ENCODE peak calls at places on chromosome 13, in eight cellular contexts. One of them, this sample, is unnamed.

GRCh38 chr13:56735537-56735942 is 405.2 kb upstream of the PRR20A start:
- DNase-seq in GM04504: no peak
- DNase-seq in NCI-H2029: no peak
- DNase-seq in activated T-cell treated with anti-CD3 and anti-CD28 coated beads, Interleukin-2, amount 50 U/mL, for 1 hour: no peak
- DNase-seq in GM12864: no peak
- DNase-seq in T1000: no peak
- DNase-seq in AG10803: no peak
- DNase-seq in astrocyte of the spinal cord: no peak
- DNase-seq in this sample: no peak

GRCh38 chr13:48050550-48050949 is 13.0 kb downstream of the NUDT15 start:
- DNase-seq in GM04504: no peak
- DNase-seq in NCI-H2029: no peak
- DNase-seq in activated T-cell treated with anti-CD3 and anti-CD28 coated beads, Interleukin-2, amount 50 U/mL, for 1 hour: no peak
- DNase-seq in GM12864: no peak
- DNase-seq in T1000: no peak
- DNase-seq in AG10803: no peak
- DNase-seq in astrocyte of the spinal cord: no peak
- DNase-seq in this sample: no peak

GRCh38 chr13:113090806-113091205 is 14.8 kb upstream of the F7 start:
- DNase-seq in GM04504: no peak
- DNase-seq in NCI-H2029: no peak
- DNase-seq in activated T-cell treated with anti-CD3 and anti-CD28 coated beads, Interleukin-2, amount 50 U/mL, for 1 hour: no peak
- DNase-seq in GM12864: no peak
- DNase-seq in T1000: no peak
- DNase-seq in AG10803: no peak
- DNase-seq in astrocyte of the spinal cord: no peak
- DNase-seq in this sample: no peak

GRCh38 chr13:102517959-102518358 is 78.8 kb upstream of the TPP2 start:
- DNase-seq in GM04504: no peak
- DNase-seq in NCI-H2029: no peak
- DNase-seq in activated T-cell treated with anti-CD3 and anti-CD28 coated beads, Interleukin-2, amount 50 U/mL, for 1 hour: no peak
- DNase-seq in GM12864: no peak
- DNase-seq in T1000: no peak
- DNase-seq in AG10803: no peak
- DNase-seq in astrocyte of the spinal cord: no peak
- DNase-seq in this sample: no peak

GRCh38 chr13:35881360-35881759 is 249.8 kb downstream of the DCLK1 start:
- DNase-seq in GM04504: no peak
- DNase-seq in NCI-H2029: peak
- DNase-seq in activated T-cell treated with anti-CD3 and anti-CD28 coated beads, Interleukin-2, amount 50 U/mL, for 1 hour: no peak
- DNase-seq in GM12864: no peak
- DNase-seq in T1000: no peak
- DNase-seq in AG10803: peak
- DNase-seq in astrocyte of the spinal cord: peak
- DNase-seq in this sample: peak

GRCh38 chr13:27338816-27339215 is 68.2 kb downstream of the RASL11A start:
- DNase-seq in GM04504: no peak
- DNase-seq in NCI-H2029: no peak
- DNase-seq in activated T-cell treated with anti-CD3 and anti-CD28 coated beads, Interleukin-2, amount 50 U/mL, for 1 hour: no peak
- DNase-seq in GM12864: no peak
- DNase-seq in T1000: no peak
- DNase-seq in AG10803: no peak
- DNase-seq in astrocyte of the spinal cord: no peak
- DNase-seq in this sample: no peak

GRCh38 chr13:19888799-19889198 is 25.4 kb upstream of the ZMYM5 start:
- DNase-seq in GM04504: no peak
- DNase-seq in NCI-H2029: no peak
- DNase-seq in activated T-cell treated with anti-CD3 and anti-CD28 coated beads, Interleukin-2, amount 50 U/mL, for 1 hour: no peak
- DNase-seq in GM12864: no peak
- DNase-seq in T1000: no peak
- DNase-seq in AG10803: peak
- DNase-seq in astrocyte of the spinal cord: peak
- DNase-seq in this sample: no peak

GRCh38 chr13:90135558-90135957 is 1211.9 kb upstream of the MIR17HG start:
- DNase-seq in GM04504: no peak
- DNase-seq in NCI-H2029: no peak
- DNase-seq in activated T-cell treated with anti-CD3 and anti-CD28 coated beads, Interleukin-2, amount 50 U/mL, for 1 hour: no peak
- DNase-seq in GM12864: no peak
- DNase-seq in T1000: no peak
- DNase-seq in AG10803: no peak
- DNase-seq in astrocyte of the spinal cord: no peak
- DNase-seq in this sample: no peak

GRCh38 chr13:24923305-24923640 is 159.3 kb downstream of the RNF17 start:
- DNase-seq in GM04504: peak
- DNase-seq in NCI-H2029: no peak
- DNase-seq in activated T-cell treated with anti-CD3 and anti-CD28 coated beads, Interleukin-2, amount 50 U/mL, for 1 hour: no peak
- DNase-seq in GM12864: peak
- DNase-seq in T1000: no peak
- DNase-seq in AG10803: peak
- DNase-seq in astrocyte of the spinal cord: peak
- DNase-seq in this sample: no peak

GRCh38 chr13:80339841-80340642 is 884 bp downstream of the SPRY2 start:
- DNase-seq in GM04504: no peak
- DNase-seq in NCI-H2029: no peak
- DNase-seq in activated T-cell treated with anti-CD3 and anti-CD28 coated beads, Interleukin-2, amount 50 U/mL, for 1 hour: peak
- DNase-seq in GM12864: no peak
- DNase-seq in T1000: no peak
- DNase-seq in AG10803: no peak
- DNase-seq in astrocyte of the spinal cord: peak
- DNase-seq in this sample: no peak

GRCh38 chr13:102049853-102050252 is 352.0 kb downstream of the FGF14 start:
- DNase-seq in GM04504: no peak
- DNase-seq in NCI-H2029: no peak
- DNase-seq in activated T-cell treated with anti-CD3 and anti-CD28 coated beads, Interleukin-2, amount 50 U/mL, for 1 hour: no peak
- DNase-seq in GM12864: no peak
- DNase-seq in T1000: no peak
- DNase-seq in AG10803: no peak
- DNase-seq in astrocyte of the spinal cord: no peak
- DNase-seq in this sample: no peak

GRCh38 chr13:33323766-33324525 is 38.4 kb upstream of the STARD13 start:
- DNase-seq in GM04504: no peak
- DNase-seq in NCI-H2029: no peak
- DNase-seq in activated T-cell treated with anti-CD3 and anti-CD28 coated beads, Interleukin-2, amount 50 U/mL, for 1 hour: no peak
- DNase-seq in GM12864: no peak
- DNase-seq in T1000: no peak
- DNase-seq in AG10803: peak
- DNase-seq in astrocyte of the spinal cord: no peak
- DNase-seq in this sample: no peak

GRCh38 chr13:64855506-64855905 is 2374.6 kb downstream of the PCDH9 start:
- DNase-seq in GM04504: no peak
- DNase-seq in NCI-H2029: no peak
- DNase-seq in activated T-cell treated with anti-CD3 and anti-CD28 coated beads, Interleukin-2, amount 50 U/mL, for 1 hour: no peak
- DNase-seq in GM12864: no peak
- DNase-seq in T1000: no peak
- DNase-seq in AG10803: peak
- DNase-seq in astrocyte of the spinal cord: peak
- DNase-seq in this sample: no peak

GRCh38 chr13:27953671-27954405 is 15.3 kb downstream of the CDX2 start:
- DNase-seq in GM04504: peak
- DNase-seq in NCI-H2029: peak
- DNase-seq in activated T-cell treated with anti-CD3 and anti-CD28 coated beads, Interleukin-2, amount 50 U/mL, for 1 hour: peak
- DNase-seq in GM12864: peak
- DNase-seq in T1000: no peak
- DNase-seq in AG10803: peak
- DNase-seq in astrocyte of the spinal cord: peak
- DNase-seq in this sample: peak

GRCh38 chr13:108227651-108228272 is 9.6 kb downstream of the ABHD13 start:
- DNase-seq in GM04504: no peak
- DNase-seq in NCI-H2029: no peak
- DNase-seq in activated T-cell treated with anti-CD3 and anti-CD28 coated beads, Interleukin-2, amount 50 U/mL, for 1 hour: no peak
- DNase-seq in GM12864: no peak
- DNase-seq in T1000: no peak
- DNase-seq in AG10803: peak
- DNase-seq in astrocyte of the spinal cord: peak
- DNase-seq in this sample: peak

GRCh38 chr13:113849981-113850721 is 13.7 kb downstream of the GAS6 start:
- DNase-seq in GM04504: no peak
- DNase-seq in NCI-H2029: no peak
- DNase-seq in activated T-cell treated with anti-CD3 and anti-CD28 coated beads, Interleukin-2, amount 50 U/mL, for 1 hour: no peak
- DNase-seq in GM12864: no peak
- DNase-seq in T1000: no peak
- DNase-seq in AG10803: no peak
- DNase-seq in astrocyte of the spinal cord: no peak
- DNase-seq in this sample: no peak

GRCh38 chr13:89755729-89756492 is 1591.6 kb upstream of the MIR17HG start:
- DNase-seq in GM04504: no peak
- DNase-seq in NCI-H2029: no peak
- DNase-seq in activated T-cell treated with anti-CD3 and anti-CD28 coated beads, Interleukin-2, amount 50 U/mL, for 1 hour: no peak
- DNase-seq in GM12864: no peak
- DNase-seq in T1000: no peak
- DNase-seq in AG10803: no peak
- DNase-seq in astrocyte of the spinal cord: no peak
- DNase-seq in this sample: no peak

GRCh38 chr13:53017433-53017970 is 11.1 kb upstream of the OLFM4 start:
- DNase-seq in GM04504: no peak
- DNase-seq in NCI-H2029: no peak
- DNase-seq in activated T-cell treated with anti-CD3 and anti-CD28 coated beads, Interleukin-2, amount 50 U/mL, for 1 hour: no peak
- DNase-seq in GM12864: no peak
- DNase-seq in T1000: no peak
- DNase-seq in AG10803: no peak
- DNase-seq in astrocyte of the spinal cord: no peak
- DNase-seq in this sample: no peak

GRCh38 chr13:66367356-66367755 is 862.8 kb downstream of the PCDH9 start:
- DNase-seq in GM04504: no peak
- DNase-seq in NCI-H2029: no peak
- DNase-seq in activated T-cell treated with anti-CD3 and anti-CD28 coated beads, Interleukin-2, amount 50 U/mL, for 1 hour: no peak
- DNase-seq in GM12864: no peak
- DNase-seq in T1000: no peak
- DNase-seq in AG10803: no peak
- DNase-seq in astrocyte of the spinal cord: peak
- DNase-seq in this sample: no peak

GRCh38 chr13:112142401-112142930 is 75.5 kb downstream of the SOX1 start:
- DNase-seq in GM04504: no peak
- DNase-seq in NCI-H2029: no peak
- DNase-seq in activated T-cell treated with anti-CD3 and anti-CD28 coated beads, Interleukin-2, amount 50 U/mL, for 1 hour: no peak
- DNase-seq in GM12864: no peak
- DNase-seq in T1000: no peak
- DNase-seq in AG10803: no peak
- DNase-seq in astrocyte of the spinal cord: no peak
- DNase-seq in this sample: no peak

GRCh38 chr13:73338389-73338788 is 279.6 kb downstream of the KLF5 start:
- DNase-seq in GM04504: no peak
- DNase-seq in NCI-H2029: no peak
- DNase-seq in activated T-cell treated with anti-CD3 and anti-CD28 coated beads, Interleukin-2, amount 50 U/mL, for 1 hour: no peak
- DNase-seq in GM12864: no peak
- DNase-seq in T1000: no peak
- DNase-seq in AG10803: no peak
- DNase-seq in astrocyte of the spinal cord: peak
- DNase-seq in this sample: no peak

GRCh38 chr13:35818577-35819165 is 312.5 kb downstream of the DCLK1 start:
- DNase-seq in GM04504: no peak
- DNase-seq in NCI-H2029: peak
- DNase-seq in activated T-cell treated with anti-CD3 and anti-CD28 coated beads, Interleukin-2, amount 50 U/mL, for 1 hour: no peak
- DNase-seq in GM12864: no peak
- DNase-seq in T1000: no peak
- DNase-seq in AG10803: peak
- DNase-seq in astrocyte of the spinal cord: peak
- DNase-seq in this sample: peak

GRCh38 chr13:44101347-44102083 is 221.8 kb downstream of the LACC1 start:
- DNase-seq in GM04504: no peak
- DNase-seq in NCI-H2029: no peak
- DNase-seq in activated T-cell treated with anti-CD3 and anti-CD28 coated beads, Interleukin-2, amount 50 U/mL, for 1 hour: no peak
- DNase-seq in GM12864: no peak
- DNase-seq in T1000: no peak
- DNase-seq in AG10803: no peak
- DNase-seq in astrocyte of the spinal cord: no peak
- DNase-seq in this sample: no peak

GRCh38 chr13:38147050-38147449 is 202.6 kb upstream of the UFM1 start:
- DNase-seq in GM04504: no peak
- DNase-seq in NCI-H2029: no peak
- DNase-seq in activated T-cell treated with anti-CD3 and anti-CD28 coated beads, Interleukin-2, amount 50 U/mL, for 1 hour: no peak
- DNase-seq in GM12864: no peak
- DNase-seq in T1000: no peak
- DNase-seq in AG10803: no peak
- DNase-seq in astrocyte of the spinal cord: no peak
- DNase-seq in this sample: peak

GRCh38 chr13:28494861-28495585 is at the start of gene FLT1:
- DNase-seq in GM04504: no peak
- DNase-seq in NCI-H2029: no peak
- DNase-seq in activated T-cell treated with anti-CD3 and anti-CD28 coated beads, Interleukin-2, amount 50 U/mL, for 1 hour: peak
- DNase-seq in GM12864: no peak
- DNase-seq in T1000: no peak
- DNase-seq in AG10803: no peak
- DNase-seq in astrocyte of the spinal cord: no peak
- DNase-seq in this sample: no peak

GRCh38 chr13:110116072-110116487 is 190.9 kb downstream of the COL4A1 start:
- DNase-seq in GM04504: no peak
- DNase-seq in NCI-H2029: no peak
- DNase-seq in activated T-cell treated with anti-CD3 and anti-CD28 coated beads, Interleukin-2, amount 50 U/mL, for 1 hour: peak
- DNase-seq in GM12864: no peak
- DNase-seq in T1000: peak
- DNase-seq in AG10803: peak
- DNase-seq in astrocyte of the spinal cord: peak
- DNase-seq in this sample: no peak

GRCh38 chr13:26480246-26480855 is 77.1 kb upstream of the WASF3 start:
- DNase-seq in GM04504: no peak
- DNase-seq in NCI-H2029: no peak
- DNase-seq in activated T-cell treated with anti-CD3 and anti-CD28 coated beads, Interleukin-2, amount 50 U/mL, for 1 hour: no peak
- DNase-seq in GM12864: no peak
- DNase-seq in T1000: no peak
- DNase-seq in AG10803: peak
- DNase-seq in astrocyte of the spinal cord: no peak
- DNase-seq in this sample: no peak

GRCh38 chr13:102651892-102652291 is 43.0 kb downstream of the METTL21C start:
- DNase-seq in GM04504: peak
- DNase-seq in NCI-H2029: no peak
- DNase-seq in activated T-cell treated with anti-CD3 and anti-CD28 coated beads, Interleukin-2, amount 50 U/mL, for 1 hour: no peak
- DNase-seq in GM12864: no peak
- DNase-seq in T1000: peak
- DNase-seq in AG10803: peak
- DNase-seq in astrocyte of the spinal cord: peak
- DNase-seq in this sample: no peak

GRCh38 chr13:21338156-21338555 is 120.9 kb downstream of the ZDHHC20 start:
- DNase-seq in GM04504: no peak
- DNase-seq in NCI-H2029: no peak
- DNase-seq in activated T-cell treated with anti-CD3 and anti-CD28 coated beads, Interleukin-2, amount 50 U/mL, for 1 hour: no peak
- DNase-seq in GM12864: no peak
- DNase-seq in T1000: no peak
- DNase-seq in AG10803: no peak
- DNase-seq in astrocyte of the spinal cord: no peak
- DNase-seq in this sample: no peak

GRCh38 chr13:106566682-106567420 is 1.1 kb downstream of the ARGLU1 start:
- DNase-seq in GM04504: no peak
- DNase-seq in NCI-H2029: peak
- DNase-seq in activated T-cell treated with anti-CD3 and anti-CD28 coated beads, Interleukin-2, amount 50 U/mL, for 1 hour: no peak
- DNase-seq in GM12864: peak
- DNase-seq in T1000: no peak
- DNase-seq in AG10803: peak
- DNase-seq in astrocyte of the spinal cord: peak
- DNase-seq in this sample: no peak

GRCh38 chr13:74270018-74270417 is 135.8 kb upstream of the KLF12 start:
- DNase-seq in GM04504: no peak
- DNase-seq in NCI-H2029: no peak
- DNase-seq in activated T-cell treated with anti-CD3 and anti-CD28 coated beads, Interleukin-2, amount 50 U/mL, for 1 hour: no peak
- DNase-seq in GM12864: no peak
- DNase-seq in T1000: no peak
- DNase-seq in AG10803: no peak
- DNase-seq in astrocyte of the spinal cord: no peak
- DNase-seq in this sample: no peak

GRCh38 chr13:77779461-77780272 is 82.2 kb downstream of the SLAIN1 start:
- DNase-seq in GM04504: peak
- DNase-seq in NCI-H2029: peak
- DNase-seq in activated T-cell treated with anti-CD3 and anti-CD28 coated beads, Interleukin-2, amount 50 U/mL, for 1 hour: no peak
- DNase-seq in GM12864: peak
- DNase-seq in T1000: no peak
- DNase-seq in AG10803: peak
- DNase-seq in astrocyte of the spinal cord: peak
- DNase-seq in this sample: peak

GRCh38 chr13:19089315-19089714 is 92.3 kb downstream of the TUBA3C start:
- DNase-seq in GM04504: no peak
- DNase-seq in NCI-H2029: no peak
- DNase-seq in activated T-cell treated with anti-CD3 and anti-CD28 coated beads, Interleukin-2, amount 50 U/mL, for 1 hour: no peak
- DNase-seq in GM12864: no peak
- DNase-seq in T1000: no peak
- DNase-seq in AG10803: no peak
- DNase-seq in astrocyte of the spinal cord: no peak
- DNase-seq in this sample: no peak

GRCh38 chr13:35475131-35475959 is 1.1 kb downstream of the MAB21L1 start:
- DNase-seq in GM04504: no peak
- DNase-seq in NCI-H2029: no peak
- DNase-seq in activated T-cell treated with anti-CD3 and anti-CD28 coated beads, Interleukin-2, amount 50 U/mL, for 1 hour: no peak
- DNase-seq in GM12864: no peak
- DNase-seq in T1000: no peak
- DNase-seq in AG10803: peak
- DNase-seq in astrocyte of the spinal cord: peak
- DNase-seq in this sample: no peak